ENCODE peak calls at places on chromosomes 2 and 18, in six cellular contexts. O, X, B, U, F and V are unnamed samples.

GRCh38 chr2:2656046-2656715 is 325.1 kb upstream of the MYT1L start:
- DNase-seq in O (no peak), X (no peak), B (no peak), U (peak; percentile 42), F (no peak), V (peak; percentile 39)

GRCh38 chr2:230668184-230668938 is 44.3 kb upstream of the CAB39 start:
- DNase-seq in O (peak; percentile 40), X (peak; percentile 61), B (no peak), U (peak; percentile 26), F (peak; percentile 74), V (no peak)

GRCh38 chr2:172806426-172807008 is 70.9 kb downstream of the RAPGEF4 start:
- DNase-seq in O (no peak), X (no peak), B (no peak), U (peak; percentile 54), F (peak; percentile 68), V (no peak)

GRCh38 chr18:46641917-46642316 is 15.1 kb downstream of the LOXHD1 start:
- DNase-seq in O (no peak), X (no peak), B (no peak), U (no peak), F (no peak), V (no peak)

GRCh38 chr2:197498937-197499593 is 575 bp downstream of the HSPD1 start:
- DNase-seq in O (peak; percentile 39), X (peak; percentile 85), B (peak; percentile 75), U (peak; percentile 85), F (peak; percentile 42), V (peak; percentile 61)

GRCh38 chr2:68925298-68925885 is 27.3 kb downstream of the GKN2 start:
- DNase-seq in O (peak; percentile 55), X (no peak), B (peak; percentile 37), U (peak; percentile 68), F (peak; percentile 64), V (peak; percentile 12)

GRCh38 chr2:165795011-165795410 is 964 bp upstream of the GALNT3 start:
- DNase-seq in O (peak; percentile 55), X (no peak), B (no peak), U (no peak), F (peak; percentile 16), V (no peak)

GRCh38 chr2:70921839-70922590 is 13.7 kb upstream of the ATP6V1B1 start:
- DNase-seq in O (no peak), X (no peak), B (peak; percentile 7), U (no peak), F (peak; percentile 33), V (no peak)

GRCh38 chr2:12714391-12715221 is 2.1 kb upstream of the TRIB2 start:
- DNase-seq in O (peak; percentile 59), X (no peak), B (no peak), U (no peak), F (peak; percentile 35), V (no peak)

GRCh38 chr2:155389224-155389623 is 690.7 kb downstream of the KCNJ3 start:
- DNase-seq in O (no peak), X (no peak), B (no peak), U (no peak), F (no peak), V (no peak)

GRCh38 chr2:130834091-130834922 is 2.4 kb upstream of the ARHGEF4 start:
- DNase-seq in O (no peak), X (peak; percentile 46), B (no peak), U (peak; percentile 63), F (peak; percentile 72), V (no peak)

GRCh38 chr2:219398721-219399333 is 11.1 kb upstream of the DNPEP start:
- DNase-seq in O (no peak), X (no peak), B (no peak), U (no peak), F (peak; percentile 68), V (no peak)

GRCh38 chr18:36179562-36180334 is 7.5 kb upstream of the MOCOS start:
- DNase-seq in O (no peak), X (peak; percentile 80), B (peak; percentile 82), U (no peak), F (peak; percentile 96), V (no peak)

GRCh38 chr18:31321719-31322118 is 3.8 kb downstream of the DSG1 start:
- DNase-seq in O (no peak), X (no peak), B (no peak), U (no peak), F (no peak), V (no peak)

GRCh38 chr2:37985333-37985732 is 60.2 kb downstream of the RMDN2 start:
- DNase-seq in O (peak; percentile 79), X (no peak), B (no peak), U (no peak), F (peak; percentile 69), V (no peak)

GRCh38 chr18:41642756-41643155 is 312.3 kb upstream of the PIK3C3 start:
- DNase-seq in O (no peak), X (no peak), B (no peak), U (no peak), F (no peak), V (no peak)

GRCh38 chr18:29250843-29251242 is 1073.9 kb upstream of the CDH2 start:
- DNase-seq in O (no peak), X (no peak), B (no peak), U (no peak), F (no peak), V (no peak)

GRCh38 chr2:66660804-66661203 is 225.9 kb downstream of the MEIS1 start:
- DNase-seq in O (no peak), X (no peak), B (no peak), U (no peak), F (no peak), V (no peak)

GRCh38 chr2:55168221-55169154 is 63.6 kb downstream of the CLHC1 start:
- DNase-seq in O (peak; percentile 52), X (no peak), B (peak; percentile 56), U (peak; percentile 51), F (peak; percentile 85), V (peak; percentile 40)

GRCh38 chr2:18829331-18829902 is 240.0 kb upstream of the NT5C1B start:
- DNase-seq in O (peak; percentile 35), X (no peak), B (no peak), U (no peak), F (peak; percentile 59), V (no peak)

DNA sequence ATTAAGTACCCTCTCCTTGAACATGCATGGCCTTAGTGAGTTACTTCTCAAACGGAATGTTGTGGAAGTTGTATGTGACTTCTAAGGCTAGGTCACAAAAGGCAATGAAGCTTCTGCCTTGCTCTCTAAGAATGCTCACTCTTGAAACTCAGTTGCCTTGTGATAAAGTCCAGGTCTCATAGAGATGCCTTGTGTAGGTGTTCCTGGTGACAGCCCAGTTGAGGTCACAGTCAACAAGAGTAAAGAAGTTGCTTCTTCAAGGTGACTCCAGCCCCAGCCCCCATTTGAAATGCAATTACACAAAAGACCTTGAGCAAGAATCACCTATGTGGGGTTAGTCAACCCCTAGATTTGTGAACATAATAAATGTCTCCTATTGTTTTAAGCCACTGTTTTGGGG is 35.6 kb downstream of the PTPN2 start:
- DNase-seq in O (no peak), X (no peak), B (no peak), U (no peak), F (no peak), V (no peak)
- H3K4me1 ChIP-seq in O (no peaks in the 10 kb centered on the region), X (peaks cover 13% of the 10 kb centered on the region), B (no peaks in the 10 kb centered on the region), U (no peaks in the 10 kb centered on the region), F (peaks cover 6% of the 10 kb centered on the region), V (no peaks in the 10 kb centered on the region)

GRCh38 chr2:56985609-56986008 is 801.8 kb downstream of the CCDC85A start:
- DNase-seq in O (no peak), X (no peak), B (no peak), U (no peak), F (no peak), V (no peak)
- H3K9me3 ChIP-seq in O (no peaks in the 10 kb centered on the region), X (peaks cover 5% of the 10 kb centered on the region), B (peaks cover 7% of the 10 kb centered on the region), U (peaks cover under 1% of the 10 kb centered on the region), F (peaks cover 10% of the 10 kb centered on the region), V (no peaks in the 10 kb centered on the region)

GRCh38 chr18:49784427-49785185 is 28.7 kb downstream of the ACAA2 start:
- DNase-seq in O (no peak), X (no peak), B (no peak), U (no peak), F (peak; percentile 18), V (no peak)
- TF ChIP-seq CTCF in O (no peak), X (peak; percentile 23), B (no peak), U (peak; percentile 22), F (peak; percentile 21), V (peak; percentile 17)

GRCh38 chr2:105256431-105257047 is 15.0 kb downstream of the GPR45 start:
- DNase-seq in O (no peak), X (no peak), B (no peak), U (no peak), F (no peak), V (no peak)
- H3K4me1 ChIP-seq in O (peaks cover 7% of the 10 kb centered on the region), X (no peaks in the 10 kb centered on the region), B (no peaks in the 10 kb centered on the region), U (no peaks in the 10 kb centered on the region), F (peaks cover 3% of the 10 kb centered on the region), V (no peaks in the 10 kb centered on the region)

DNA sequence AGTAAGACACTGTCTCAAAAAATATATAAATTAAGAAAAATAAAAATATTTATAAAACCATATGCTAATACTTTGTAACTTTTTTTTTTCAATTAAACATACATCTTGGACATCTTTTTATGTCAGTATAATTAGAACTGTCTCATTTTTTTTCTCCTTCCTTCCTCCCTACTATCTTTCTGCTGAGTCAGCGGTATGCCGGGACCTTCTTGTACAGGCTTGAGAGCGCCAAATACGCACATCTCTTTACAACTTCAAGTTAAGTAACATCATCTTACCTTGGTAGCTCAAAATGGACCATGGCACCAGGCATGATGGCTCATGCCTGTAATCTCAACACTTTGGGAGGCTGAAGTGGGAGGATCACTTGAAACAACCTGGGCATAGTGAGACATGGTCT is 153.4 kb downstream of the FAM161A start:
- DNase-seq in O (no peak), X (no peak), B (no peak), U (no peak), F (no peak), V (no peak)
- H3K9me3 ChIP-seq in O (no peaks in the 10 kb centered on the region), X (no peaks in the 10 kb centered on the region), B (no peaks in the 10 kb centered on the region), U (no peaks in the 10 kb centered on the region), F (no peaks in the 10 kb centered on the region), V (no peaks in the 10 kb centered on the region)

DNA sequence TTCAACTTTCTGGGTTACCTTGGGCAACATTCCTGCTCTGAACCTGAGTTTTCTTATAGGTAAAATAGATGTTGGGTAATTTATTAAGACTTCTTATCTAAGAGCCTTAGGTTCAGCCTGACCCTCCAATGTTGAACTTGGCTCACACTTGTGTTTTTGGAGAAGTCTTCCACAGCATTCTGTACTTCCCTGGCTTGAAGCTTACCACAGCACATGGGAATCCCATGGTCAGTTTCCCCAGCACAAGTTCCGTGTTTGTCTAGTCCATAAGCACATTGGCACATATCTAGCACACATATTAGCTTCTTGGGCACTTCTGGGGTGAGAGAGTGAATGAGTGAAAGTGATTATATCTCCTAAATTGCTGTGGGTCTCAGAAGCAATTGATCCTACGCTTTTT is 782.5 kb upstream of the HS6ST1 start:
- DNase-seq in O (no peak), X (no peak), B (no peak), U (no peak), F (no peak), V (no peak)
- TF ChIP-seq CTCF in O (no peak), X (no peak), B (no peak), U (no peak), F (no peak), V (no peak)